ENCODE peak calls at places on chromosome X, in ten cellular contexts. One of them, this sample, is unnamed.

GRCh38 chrX:1596676-1597344 is 5.4 kb downstream of the AKAP17A start:
- DNase-seq in HCT116: no peak
- DNase-seq in AG04449: no peak
- DNase-seq in iris pigment epithelial cell: no peak
- DNase-seq in keratinocyte: no peak
- DNase-seq in effector CD8-positive, alpha-beta T cell: no peak
- DNase-seq in NCI-H748 treated with DMSO at 0.1 percent for 48 hours: no peak
- DNase-seq in RCC 7860: no peak
- DNase-seq in NCI-H2029 treated with DMSO at 0.1 percent for 48 hours: no peak
- DNase-seq in posterior cingulate gyrus: no peak
- DNase-seq in this sample: no peak

GRCh38 chrX:45295587-45295986 is 94.9 kb upstream of the DIPK2B start:
- DNase-seq in posterior cingulate gyrus: no peak
- DNase-seq in NCI-H748 treated with DMSO at 0.1 percent for 48 hours: peak
- DNase-seq in NCI-H2029 treated with DMSO at 0.1 percent for 48 hours: no peak
- DNase-seq in RCC 7860: peak
- DNase-seq in iris pigment epithelial cell: peak
- DNase-seq in AG04449: no peak
- DNase-seq in keratinocyte: no peak
- DNase-seq in HCT116: peak
- DNase-seq in effector CD8-positive, alpha-beta T cell: no peak
- DNase-seq in this sample: peak

GRCh38 chrX:30892591-30892990 is 3.5 kb upstream of the TAB3 start:
- DNase-seq in HCT116: peak
- DNase-seq in keratinocyte: peak
- DNase-seq in iris pigment epithelial cell: no peak
- DNase-seq in AG04449: no peak
- DNase-seq in posterior cingulate gyrus: no peak
- DNase-seq in NCI-H748 treated with DMSO at 0.1 percent for 48 hours: no peak
- DNase-seq in NCI-H2029 treated with DMSO at 0.1 percent for 48 hours: no peak
- DNase-seq in effector CD8-positive, alpha-beta T cell: no peak
- DNase-seq in RCC 7860: no peak
- DNase-seq in this sample: no peak

GRCh38 chrX:128728943-128729342 is 676.7 kb upstream of the ACTRT1 start:
- DNase-seq in RCC 7860: no peak
- DNase-seq in keratinocyte: no peak
- DNase-seq in HCT116: no peak
- DNase-seq in AG04449: no peak
- DNase-seq in effector CD8-positive, alpha-beta T cell: no peak
- DNase-seq in NCI-H748 treated with DMSO at 0.1 percent for 48 hours: peak
- DNase-seq in iris pigment epithelial cell: no peak
- DNase-seq in posterior cingulate gyrus: no peak
- DNase-seq in NCI-H2029 treated with DMSO at 0.1 percent for 48 hours: peak
- DNase-seq in this sample: no peak

GRCh38 chrX:63503541-63503940 is 152.4 kb upstream of the SPIN4 start:
- DNase-seq in posterior cingulate gyrus: no peak
- DNase-seq in keratinocyte: no peak
- DNase-seq in AG04449: no peak
- DNase-seq in iris pigment epithelial cell: peak
- DNase-seq in NCI-H748 treated with DMSO at 0.1 percent for 48 hours: no peak
- DNase-seq in NCI-H2029 treated with DMSO at 0.1 percent for 48 hours: no peak
- DNase-seq in effector CD8-positive, alpha-beta T cell: no peak
- DNase-seq in RCC 7860: no peak
- DNase-seq in HCT116: no peak
- DNase-seq in this sample: no peak

GRCh38 chrX:136531951-136532350 is at the start of gene VGLL1:
- DNase-seq in effector CD8-positive, alpha-beta T cell: no peak
- DNase-seq in NCI-H2029 treated with DMSO at 0.1 percent for 48 hours: no peak
- DNase-seq in keratinocyte: no peak
- DNase-seq in AG04449: no peak
- DNase-seq in NCI-H748 treated with DMSO at 0.1 percent for 48 hours: no peak
- DNase-seq in RCC 7860: no peak
- DNase-seq in iris pigment epithelial cell: no peak
- DNase-seq in HCT116: no peak
- DNase-seq in posterior cingulate gyrus: no peak
- DNase-seq in this sample: no peak

GRCh38 chrX:68989865-68990606 is 161.2 kb downstream of the EFNB1 start:
- DNase-seq in NCI-H748 treated with DMSO at 0.1 percent for 48 hours: no peak
- DNase-seq in NCI-H2029 treated with DMSO at 0.1 percent for 48 hours: no peak
- DNase-seq in effector CD8-positive, alpha-beta T cell: no peak
- DNase-seq in keratinocyte: no peak
- DNase-seq in AG04449: peak
- DNase-seq in posterior cingulate gyrus: no peak
- DNase-seq in iris pigment epithelial cell: peak
- DNase-seq in RCC 7860: no peak
- DNase-seq in HCT116: no peak
- DNase-seq in this sample: peak

GRCh38 chrX:1434871-1435240 is 17.9 kb downstream of the ASMTL start:
- DNase-seq in keratinocyte: no peak
- DNase-seq in AG04449: no peak
- DNase-seq in posterior cingulate gyrus: no peak
- DNase-seq in RCC 7860: no peak
- DNase-seq in NCI-H748 treated with DMSO at 0.1 percent for 48 hours: no peak
- DNase-seq in NCI-H2029 treated with DMSO at 0.1 percent for 48 hours: no peak
- DNase-seq in effector CD8-positive, alpha-beta T cell: no peak
- DNase-seq in HCT116: no peak
- DNase-seq in iris pigment epithelial cell: no peak
- DNase-seq in this sample: no peak

GRCh38 chrX:6777211-6778002 is 242.5 kb upstream of the VCX3A start:
- DNase-seq in effector CD8-positive, alpha-beta T cell: no peak
- DNase-seq in posterior cingulate gyrus: no peak
- DNase-seq in RCC 7860: no peak
- DNase-seq in iris pigment epithelial cell: no peak
- DNase-seq in HCT116: no peak
- DNase-seq in AG04449: no peak
- DNase-seq in keratinocyte: no peak
- DNase-seq in NCI-H748 treated with DMSO at 0.1 percent for 48 hours: no peak
- DNase-seq in NCI-H2029 treated with DMSO at 0.1 percent for 48 hours: no peak
- DNase-seq in this sample: no peak

GRCh38 chrX:108312938-108313337 is 125.3 kb downstream of the COL4A6 start:
- DNase-seq in NCI-H2029 treated with DMSO at 0.1 percent for 48 hours: peak
- DNase-seq in NCI-H748 treated with DMSO at 0.1 percent for 48 hours: no peak
- DNase-seq in posterior cingulate gyrus: no peak
- DNase-seq in AG04449: no peak
- DNase-seq in HCT116: peak
- DNase-seq in effector CD8-positive, alpha-beta T cell: no peak
- DNase-seq in RCC 7860: peak
- DNase-seq in iris pigment epithelial cell: peak
- DNase-seq in keratinocyte: no peak
- DNase-seq in this sample: no peak

GRCh38 chrX:123878177-123878576 is 18.3 kb downstream of the XIAP start:
- DNase-seq in effector CD8-positive, alpha-beta T cell: no peak
- DNase-seq in AG04449: no peak
- DNase-seq in NCI-H748 treated with DMSO at 0.1 percent for 48 hours: no peak
- DNase-seq in iris pigment epithelial cell: peak
- DNase-seq in RCC 7860: no peak
- DNase-seq in keratinocyte: no peak
- DNase-seq in NCI-H2029 treated with DMSO at 0.1 percent for 48 hours: no peak
- DNase-seq in HCT116: no peak
- DNase-seq in posterior cingulate gyrus: no peak
- DNase-seq in this sample: no peak

GRCh38 chrX:72367524-72367923 is 61.8 kb upstream of the CITED1 start:
- DNase-seq in effector CD8-positive, alpha-beta T cell: no peak
- DNase-seq in NCI-H2029 treated with DMSO at 0.1 percent for 48 hours: no peak
- DNase-seq in keratinocyte: no peak
- DNase-seq in posterior cingulate gyrus: no peak
- DNase-seq in RCC 7860: no peak
- DNase-seq in iris pigment epithelial cell: no peak
- DNase-seq in NCI-H748 treated with DMSO at 0.1 percent for 48 hours: no peak
- DNase-seq in AG04449: no peak
- DNase-seq in HCT116: no peak
- DNase-seq in this sample: no peak